ENCODE peak calls at places on chromosome 2, in seven cellular contexts. B is cardiac fibroblast; H is Ammon's horn; Q is activated effector memory CD4-positive, alpha-beta T cell treated with Interleukin-2 at 50 U/mL for 16 hours; D is left colon; L is NCI-H510A treated with DMSO at 0.1 percent for 48 hours; Y is GOT3. W is an unnamed sample.

GRCh38 chr2:70790079-70790963 is at the start of gene FIGLA:
- DNase-seq in B (no peak), H (no peak), Q (no peak), D (no peak), L (peak; percentile 68), Y (no peak), W (peak; percentile 29)

GRCh38 chr2:28048341-28048740 is 157.8 kb downstream of the BABAM2 start:
- DNase-seq in B (peak; percentile 42), H (no peak), Q (no peak), D (no peak), L (no peak), Y (no peak), W (peak; percentile 27)

GRCh38 chr2:168559187-168559586 is 103.1 kb downstream of the CERS6 start:
- DNase-seq in B (peak; percentile 55), H (no peak), Q (no peak), D (peak; percentile 51), L (peak; percentile 33), Y (no peak), W (no peak)

GRCh38 chr2:1940660-1941059 is 196.3 kb upstream of the PXDN start:
- DNase-seq in B (peak; percentile 1), H (peak; percentile 69), Q (no peak), D (no peak), L (peak; percentile 77), Y (no peak), W (no peak)

GRCh38 chr2:122539311-122539710 is 783.9 kb downstream of the TSN start:
- DNase-seq in B (no peak), H (no peak), Q (no peak), D (no peak), L (no peak), Y (no peak), W (no peak)

GRCh38 chr2:222878877-222879601 is 18.2 kb downstream of the ACSL3 start:
- DNase-seq in B (peak; percentile 79), H (no peak), Q (no peak), D (no peak), L (no peak), Y (no peak), W (peak; percentile 42)

GRCh38 chr2:3223080-3223923 is 154.3 kb downstream of the EIPR1 start:
- DNase-seq in B (peak; percentile 79), H (peak; percentile 73), Q (peak; percentile 47), D (no peak), L (no peak), Y (no peak), W (peak; percentile 53)

GRCh38 chr2:199404841-199405240 is 52.9 kb downstream of the SATB2 start:
- DNase-seq in B (peak; percentile 83), H (peak; percentile 8), Q (no peak), D (no peak), L (no peak), Y (no peak), W (no peak)

GRCh38 chr2:98455494-98455976 is 10.9 kb downstream of the INPP4A start:
- DNase-seq in B (peak; percentile 27), H (no peak), Q (no peak), D (no peak), L (no peak), Y (no peak), W (no peak)

GRCh38 chr2:8599421-8600242 is 82.2 kb upstream of the ID2 start:
- DNase-seq in B (no peak), H (no peak), Q (no peak), D (no peak), L (no peak), Y (no peak), W (no peak)

GRCh38 chr2:201795608-201796477 is 10.5 kb upstream of the CDK15 start:
- DNase-seq in B (peak; percentile 66), H (peak; percentile 63), Q (no peak), D (no peak), L (no peak), Y (no peak), W (peak; percentile 62)

GRCh38 chr2:33314541-33314940 is 161.9 kb upstream of the RASGRP3 start:
- DNase-seq in B (no peak), H (no peak), Q (no peak), D (no peak), L (no peak), Y (no peak), W (no peak)

GRCh38 chr2:28981620-28982371 is 698 bp downstream of the TOGARAM2 start:
- DNase-seq in B (no peak), H (peak; percentile 27), Q (no peak), D (no peak), L (no peak), Y (no peak), W (no peak)

GRCh38 chr2:160387558-160388262 is 105.9 kb downstream of the RBMS1 start:
- DNase-seq in B (peak; percentile 99), H (peak; percentile 23), Q (no peak), D (peak; percentile 65), L (no peak), Y (no peak), W (peak; percentile 65)

GRCh38 chr2:172864182-172864581 is 128.5 kb downstream of the RAPGEF4 start:
- DNase-seq in B (peak; percentile 70), H (peak; percentile 35), Q (no peak), D (no peak), L (peak; percentile 35), Y (peak; percentile 1), W (peak; percentile 69)

GRCh38 chr2:237269121-237269875 is 144.7 kb downstream of the COL6A3 start:
- DNase-seq in B (no peak), H (no peak), Q (no peak), D (no peak), L (no peak), Y (no peak), W (no peak)

GRCh38 chr2:190636362-190636761 is 12.5 kb upstream of the NAB1 start:
- DNase-seq in B (peak; percentile 91), H (no peak), Q (no peak), D (no peak), L (no peak), Y (no peak), W (peak; percentile 69)

GRCh38 chr2:58501371-58501770 is 260.2 kb upstream of the FANCL start:
- DNase-seq in B (no peak), H (peak; percentile 47), Q (no peak), D (no peak), L (no peak), Y (no peak), W (no peak)

GRCh38 chr2:55232084-55232862 is at the start of the genes CLHC1 and RPS27A:
- DNase-seq in B (peak; percentile 98), H (peak; percentile 97), Q (peak; percentile 91), D (peak; percentile 92), L (peak; percentile 99), Y (peak; percentile 78), W (peak; percentile 98)

GRCh38 chr2:1686784-1687105 is 57.6 kb downstream of the PXDN start:
- DNase-seq in B (no peak), H (no peak), Q (no peak), D (no peak), L (no peak), Y (no peak), W (no peak)